ENCODE peak calls at places on chromosomes 1 and 21, in eight cellular contexts. S is M059J; W is NCI-H1092 treated with DMSO at 0.1 percent for 48 hours; M is iris pigment epithelial cell; A is heart right ventricle; Z is stimulated activated naive B cell treated with anti-CD40 and anti-IgM and Interleukin-4, amounts not matched to agents 10 μg/mL and 1 μg/mL and 100 μg/mL, for 72 hours; V is AG08396; H is stimulated activated CD4-positive, alpha-beta T cell treated with anti-CD3 and anti-CD28 coated beads, Interleukin-2, amount 100 ng/mL, for 24 hours. N is an unnamed sample.

GRCh38 chr1:205739348-205740160 is 10.4 kb downstream of the NUCKS1 start:
- DNase-seq in S (peak), W (no peak), M (peak), A (no peak), Z (no peak), V (no peak), H (no peak), N (no peak)

GRCh38 chr1:78840447-78841251 is 165.9 kb downstream of the ADGRL4 start:
- DNase-seq in S (peak), W (peak), M (peak), A (no peak), Z (no peak), V (peak), H (no peak), N (no peak)

GRCh38 chr1:94357661-94358060 is 60.5 kb upstream of the ABCD3 start:
- DNase-seq in S (no peak), W (no peak), M (no peak), A (no peak), Z (no peak), V (no peak), H (no peak), N (no peak)

GRCh38 chr1:23471473-23472075 is 12.4 kb downstream of the ASAP3 start:
- DNase-seq in S (no peak), W (no peak), M (no peak), A (no peak), Z (no peak), V (no peak), H (no peak), N (no peak)

GRCh38 chr1:3630914-3631313 is 6.1 kb downstream of the TPRG1L start:
- DNase-seq in S (no peak), W (no peak), M (no peak), A (no peak), Z (no peak), V (no peak), H (no peak), N (no peak)

GRCh38 chr1:11790880-11791715 is 14.7 kb downstream of the MTHFR start:
- DNase-seq in S (peak), W (no peak), M (peak), A (peak), Z (no peak), V (peak), H (no peak), N (no peak)

GRCh38 chr1:118982816-118983557 is 5.2 kb downstream of the TBX15 start:
- DNase-seq in S (no peak), W (no peak), M (no peak), A (no peak), Z (no peak), V (no peak), H (no peak), N (no peak)

GRCh38 chr21:25639922-25640670 is 1.0 kb downstream of the JAM2 start:
- DNase-seq in S (peak), W (no peak), M (no peak), A (peak), Z (peak), V (peak), H (no peak), N (peak)

GRCh38 chr1:162367772-162368171 is 8.9 kb downstream of the SPATA46 start:
- DNase-seq in S (no peak), W (no peak), M (no peak), A (no peak), Z (no peak), V (no peak), H (no peak), N (no peak)

GRCh38 chr1:19831441-19831840 is 16.4 kb upstream of the RNF186 start:
- DNase-seq in S (no peak), W (no peak), M (no peak), A (no peak), Z (no peak), V (no peak), H (no peak), N (no peak)

GRCh38 chr1:158534496-158534895 is 19.7 kb downstream of the OR6Y1 start:
- DNase-seq in S (no peak), W (no peak), M (no peak), A (no peak), Z (no peak), V (no peak), H (no peak), N (no peak)

GRCh38 chr1:160098852-160099647 is 631 bp upstream of the IGSF8 start:
- DNase-seq in S (peak), W (peak), M (peak), A (peak), Z (peak), V (peak), H (peak), N (peak)

GRCh38 chr1:172533511-172534116 is 664 bp downstream of the SUCO start:
- DNase-seq in S (peak), W (peak), M (peak), A (no peak), Z (peak), V (peak), H (peak), N (no peak)

GRCh38 chr1:180503274-180503862 is 991 bp upstream of the ACBD6 start:
- DNase-seq in S (no peak), W (no peak), M (peak), A (no peak), Z (no peak), V (peak), H (no peak), N (no peak)

GRCh38 chr1:107858323-107858722 is 106.7 kb downstream of the VAV3 start:
- DNase-seq in S (no peak), W (no peak), M (no peak), A (no peak), Z (no peak), V (no peak), H (no peak), N (no peak)

GRCh38 chr1:109802901-109803561 is 39.3 kb upstream of the EPS8L3 start:
- DNase-seq in S (peak), W (no peak), M (no peak), A (no peak), Z (no peak), V (no peak), H (no peak), N (no peak)

GRCh38 chr1:218211241-218211640 is 73.9 kb upstream of the RRP15 start:
- DNase-seq in S (peak), W (no peak), M (peak), A (no peak), Z (no peak), V (no peak), H (no peak), N (no peak)

GRCh38 chr21:44958471-44959191 is 18.8 kb downstream of the SLX9 start:
- DNase-seq in S (peak), W (no peak), M (peak), A (peak), Z (no peak), V (peak), H (no peak), N (no peak)

GRCh38 chr1:154729031-154729442 is 121.1 kb upstream of the ADAR start:
- DNase-seq in S (peak), W (no peak), M (peak), A (no peak), Z (no peak), V (no peak), H (no peak), N (no peak)

GRCh38 chr1:4605158-4605557 is 49.3 kb upstream of the AJAP1 start:
- DNase-seq in S (no peak), W (no peak), M (no peak), A (no peak), Z (no peak), V (no peak), H (no peak), N (no peak)

GRCh38 chr21:15660424-15660805 is 69.4 kb upstream of the USP25 start:
- DNase-seq in S (no peak), W (no peak), M (no peak), A (no peak), Z (no peak), V (no peak), H (no peak), N (no peak)

GRCh38 chr21:42576639-42577038 is 63.0 kb downstream of the SLC37A1 start:
- DNase-seq in S (no peak), W (no peak), M (no peak), A (no peak), Z (no peak), V (no peak), H (no peak), N (no peak)

GRCh38 chr1:56120021-56120420 is 459.3 kb downstream of the PLPP3 start:
- DNase-seq in S (peak), W (no peak), M (peak), A (no peak), Z (no peak), V (no peak), H (no peak), N (no peak)

GRCh38 chr1:151494741-151495281 is 16.4 kb upstream of the CGN start:
- DNase-seq in S (peak), W (no peak), M (peak), A (no peak), Z (no peak), V (peak), H (no peak), N (peak)

GRCh38 chr1:62335656-62336055 is 16.4 kb upstream of the KANK4 start:
- DNase-seq in S (no peak), W (no peak), M (no peak), A (no peak), Z (no peak), V (no peak), H (no peak), N (no peak)

GRCh38 chr1:54240741-54241335 is 40.9 kb downstream of the MRPL37 start:
- DNase-seq in S (no peak), W (no peak), M (no peak), A (no peak), Z (no peak), V (no peak), H (no peak), N (no peak)

GRCh38 chr1:28343405-28343804 is 14.6 kb downstream of the MED18 start:
- DNase-seq in S (peak), W (no peak), M (peak), A (no peak), Z (no peak), V (peak), H (no peak), N (no peak)

GRCh38 chr1:202279806-202280205 is 61.9 kb downstream of the UBE2T start:
- DNase-seq in S (peak), W (no peak), M (no peak), A (no peak), Z (no peak), V (no peak), H (no peak), N (no peak)

GRCh38 chr1:225543350-225543749 is 109.6 kb downstream of the ENAH start:
- DNase-seq in S (no peak), W (no peak), M (no peak), A (no peak), Z (no peak), V (no peak), H (no peak), N (no peak)

GRCh38 chr1:14755518-14756252 is 157.2 kb downstream of the KAZN start:
- DNase-seq in S (peak), W (no peak), M (no peak), A (no peak), Z (no peak), V (no peak), H (no peak), N (no peak)

GRCh38 chr1:54053745-54054437 is 483 bp downstream of the TCEANC2 start:
- DNase-seq in S (peak), W (peak), M (peak), A (no peak), Z (no peak), V (peak), H (no peak), N (no peak)

N was measured in NCI-H1694 treated with DMSO at 0.1 percent for 48 hours.